ENCODE peak calls at places on chromosomes 11 and 22, in four cellular contexts. One of them, this sample, is unnamed.

GRCh38 chr11:63248966-63249365 is 5.6 kb upstream of the SLC22A25 start:
- DNase-seq in SK-N-SH: no peak
- DNase-seq in GM12878: no peak
- DNase-seq in H1: no peak
- DNase-seq in this sample: no peak

GRCh38 chr11:127737499-127737898 is 736.9 kb upstream of the KIRREL3 start:
- DNase-seq in GM12878: no peak
- DNase-seq in SK-N-SH: no peak
- DNase-seq in H1: no peak
- DNase-seq in this sample: no peak

GRCh38 chr11:102322560-102322959 is 5.3 kb downstream of the BIRC3 start:
- DNase-seq in H1: no peak
- DNase-seq in SK-N-SH: no peak
- DNase-seq in GM12878: no peak
- DNase-seq in this sample: no peak

GRCh38 chr11:61871158-61871597 is 20.2 kb downstream of the FADS3 start:
- DNase-seq in SK-N-SH: peak; percentile 94
- DNase-seq in GM12878: no peak
- DNase-seq in H1: peak; percentile 94
- DNase-seq in this sample: peak; percentile 92

GRCh38 chr11:8937159-8937558 is 4.4 kb upstream of the C11orf16 start:
- DNase-seq in GM12878: no peak
- DNase-seq in SK-N-SH: no peak
- DNase-seq in H1: no peak
- DNase-seq in this sample: no peak

GRCh38 chr22:19674129-19674928 is 40.0 kb upstream of the SEPTIN5 start:
- DNase-seq in H1: no peak
- DNase-seq in SK-N-SH: no peak
- DNase-seq in GM12878: no peak
- DNase-seq in this sample: no peak

GRCh38 chr11:77154381-77155081 is 26.5 kb downstream of the MYO7A start:
- DNase-seq in H1: no peak
- DNase-seq in SK-N-SH: no peak
- DNase-seq in GM12878: no peak
- DNase-seq in this sample: no peak

GRCh38 chr11:34454308-34455032 is 15.7 kb downstream of the CAT start:
- DNase-seq in SK-N-SH: no peak
- DNase-seq in GM12878: no peak
- DNase-seq in H1: no peak
- DNase-seq in this sample: no peak

GRCh38 chr11:67613960-67614715 is 7.4 kb downstream of the NDUFV1 start:
- DNase-seq in SK-N-SH: peak; percentile 84
- DNase-seq in H1: peak; percentile 93
- DNase-seq in GM12878: peak; percentile 88
- DNase-seq in this sample: peak; percentile 84

GRCh38 chr11:123143921-123144320 is 51.1 kb downstream of the CLMP start:
- DNase-seq in H1: no peak
- DNase-seq in SK-N-SH: no peak
- DNase-seq in GM12878: no peak
- DNase-seq in this sample: no peak

GRCh38 chr11:112554586-112554985 is 293.9 kb upstream of the PLET1 start:
- DNase-seq in H1: no peak
- DNase-seq in SK-N-SH: no peak
- DNase-seq in GM12878: no peak
- DNase-seq in this sample: no peak

GRCh38 chr11:12546660-12547059 is 127.6 kb upstream of the TEAD1 start:
- DNase-seq in GM12878: no peak
- DNase-seq in H1: peak; percentile 26
- DNase-seq in SK-N-SH: no peak
- DNase-seq in this sample: no peak

GRCh38 chr22:30340911-30341685 is 14.4 kb upstream of the TBC1D10A start:
- DNase-seq in SK-N-SH: no peak
- DNase-seq in GM12878: no peak
- DNase-seq in H1: no peak
- DNase-seq in this sample: no peak

GRCh38 chr11:82980292-82980691 is 78.8 kb downstream of the DDIAS start:
- DNase-seq in SK-N-SH: no peak
- DNase-seq in H1: no peak
- DNase-seq in GM12878: no peak
- DNase-seq in this sample: no peak
- TF ChIP-seq MAX in SK-N-SH: no peak
- TF ChIP-seq MAX in H1: no peak
- TF ChIP-seq MAX in GM12878: no peak
- TF ChIP-seq MAX in this sample: no peak

GRCh38 chr11:2558861-2559526 is 114.2 kb downstream of the KCNQ1 start:
- DNase-seq in GM12878: no peak
- DNase-seq in H1: no peak
- DNase-seq in SK-N-SH: no peak
- DNase-seq in this sample: peak; percentile 2

GRCh38 chr11:2559527-2560311 is 114.9 kb downstream of the KCNQ1 start:
- DNase-seq in GM12878: no peak
- DNase-seq in H1: no peak
- DNase-seq in SK-N-SH: no peak
- DNase-seq in this sample: peak; percentile 7

GRCh38 chr11:2557381-2557780 is 112.6 kb downstream of the KCNQ1 start:
- DNase-seq in H1: no peak
- DNase-seq in GM12878: no peak
- DNase-seq in SK-N-SH: no peak
- DNase-seq in this sample: no peak

GRCh38 chr11:2555891-2556290 is 111.1 kb downstream of the KCNQ1 start:
- DNase-seq in GM12878: no peak
- DNase-seq in SK-N-SH: no peak
- DNase-seq in H1: no peak
- DNase-seq in this sample: peak; percentile 5

GRCh38 chr11:2558402-2558801 is 113.6 kb downstream of the KCNQ1 start:
- DNase-seq in H1: no peak
- DNase-seq in GM12878: no peak
- DNase-seq in SK-N-SH: no peak
- DNase-seq in this sample: no peak
- TF ChIP-seq MAX in H1: no peak
- TF ChIP-seq MAX in GM12878: no peak
- TF ChIP-seq MAX in SK-N-SH: no peak
- TF ChIP-seq MAX in this sample: no peak

DNA sequence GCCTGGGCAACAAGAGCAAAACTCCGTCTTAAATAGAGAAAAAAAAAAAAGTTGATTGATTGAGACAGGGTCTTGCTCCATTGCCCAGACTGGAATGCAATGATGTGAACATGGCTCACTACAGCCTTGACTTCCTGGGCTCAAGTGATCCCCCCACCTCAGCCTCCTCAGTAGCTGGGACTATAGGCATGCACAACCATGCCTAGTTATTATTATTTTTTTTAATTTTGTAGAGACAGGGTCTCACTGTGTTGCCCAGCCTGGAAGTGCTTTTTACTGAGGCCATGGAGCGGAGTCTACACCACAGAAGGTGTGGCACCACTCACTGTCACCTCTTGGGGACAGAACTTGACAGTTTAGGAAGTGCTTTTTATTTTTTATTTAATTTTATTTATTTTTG is 17.8 kb downstream of the TRIOBP start:
- DNase-seq in SK-N-SH: no peak
- DNase-seq in H1: no peak
- DNase-seq in GM12878: no peak
- DNase-seq in this sample: no peak
- TF ChIP-seq MAX in SK-N-SH: no peak
- TF ChIP-seq MAX in H1: no peak
- TF ChIP-seq MAX in GM12878: no peak
- TF ChIP-seq MAX in this sample: no peak

GRCh38 chr11:7637447-7638157 is 35.7 kb downstream of the CYB5R2 start:
- DNase-seq in GM12878: no peak
- DNase-seq in H1: no peak
- DNase-seq in SK-N-SH: no peak
- DNase-seq in this sample: no peak
- TF ChIP-seq MAX in GM12878: no peak
- TF ChIP-seq MAX in H1: no peak
- TF ChIP-seq MAX in SK-N-SH: no peak
- TF ChIP-seq MAX in this sample: no peak

GRCh38 chr22:45270095-45271020 is 14.4 kb upstream of the UPK3A start:
- DNase-seq in H1: no peak
- DNase-seq in GM12878: no peak
- DNase-seq in SK-N-SH: no peak
- DNase-seq in this sample: no peak

GRCh38 chr22:45272498-45272897 is 12.3 kb upstream of the UPK3A start:
- DNase-seq in SK-N-SH: no peak
- DNase-seq in GM12878: no peak
- DNase-seq in H1: no peak
- DNase-seq in this sample: no peak

GRCh38 chr22:45268167-45268957 is 16.4 kb upstream of the UPK3A start:
- DNase-seq in H1: peak; percentile 87
- DNase-seq in GM12878: no peak
- DNase-seq in SK-N-SH: peak; percentile 94
- DNase-seq in this sample: peak; percentile 90

GRCh38 chr22:45271667-45272188 is 13.0 kb upstream of the UPK3A start:
- DNase-seq in GM12878: no peak
- DNase-seq in SK-N-SH: no peak
- DNase-seq in H1: no peak
- DNase-seq in this sample: no peak

DNA sequence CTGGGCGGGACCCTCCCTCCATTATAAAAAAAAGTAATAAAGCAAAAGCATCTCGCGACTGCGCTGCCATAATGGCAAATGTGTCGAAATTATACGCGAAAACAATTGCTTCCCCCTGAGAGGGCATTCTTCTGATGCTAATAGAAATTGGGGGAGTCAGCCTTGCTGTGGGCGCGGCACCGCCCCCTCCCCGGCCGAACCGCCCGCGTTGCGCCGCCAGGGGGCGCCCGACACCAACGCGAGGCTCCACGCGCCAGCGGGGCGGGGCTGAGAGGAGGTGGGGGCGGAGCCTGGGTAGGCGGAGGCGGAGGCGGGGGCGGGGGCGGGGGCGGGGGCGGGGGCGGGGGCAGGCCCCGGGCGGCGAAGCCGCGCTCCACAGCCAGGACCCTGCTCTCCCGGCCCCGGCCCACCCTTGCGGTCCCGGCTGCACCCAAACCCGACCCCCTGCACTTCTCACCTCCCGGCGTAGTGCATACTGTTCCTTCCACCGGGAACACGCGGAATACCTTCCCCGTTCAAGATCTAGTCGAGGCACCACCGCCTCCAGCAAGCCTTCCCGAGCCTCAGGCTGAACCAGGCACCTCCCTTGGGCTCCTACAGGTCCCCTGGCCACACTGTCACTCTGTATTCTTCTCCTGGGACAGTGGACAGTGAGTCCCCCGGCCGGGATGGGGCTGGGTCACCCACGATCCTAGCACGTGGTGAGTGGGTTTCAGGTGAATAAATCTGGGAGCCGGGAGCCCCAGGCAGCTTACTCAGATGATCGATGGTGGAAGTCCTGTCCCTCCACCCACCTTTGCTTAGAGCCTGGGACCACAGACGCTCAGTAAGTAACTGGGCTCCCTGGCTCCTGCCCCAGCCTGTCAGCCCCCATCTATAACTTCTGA is 15.5 kb upstream of the UPK3A start:
- DNase-seq in H1: peak; percentile 97
- DNase-seq in SK-N-SH: peak; percentile 93
- DNase-seq in GM12878: no peak
- DNase-seq in this sample: peak; percentile 91
- TF ChIP-seq MAX in H1: peak; percentile 76
- TF ChIP-seq MAX in SK-N-SH: no peak
- TF ChIP-seq MAX in GM12878: no peak
- TF ChIP-seq MAX in this sample: no peak

GRCh38 chr11:72740060-72740424 is 12.2 kb downstream of the ARAP1 start:
- DNase-seq in H1: no peak
- DNase-seq in GM12878: no peak
- DNase-seq in SK-N-SH: no peak
- DNase-seq in this sample: no peak

GRCh38 chr11:72740562-72741428 is 11.4 kb downstream of the ARAP1 start:
- DNase-seq in H1: no peak
- DNase-seq in SK-N-SH: no peak
- DNase-seq in GM12878: no peak
- DNase-seq in this sample: no peak

GRCh38 chr11:72741849-72742521 is 10.2 kb downstream of the ARAP1 start:
- DNase-seq in H1: no peak
- DNase-seq in GM12878: no peak
- DNase-seq in SK-N-SH: no peak
- DNase-seq in this sample: no peak

GRCh38 chr11:72742522-72743320 is 9.5 kb downstream of the ARAP1 start:
- DNase-seq in GM12878: no peak
- DNase-seq in H1: no peak
- DNase-seq in SK-N-SH: no peak
- DNase-seq in this sample: no peak

GRCh38 chr11:72741429-72741833 is 10.8 kb downstream of the ARAP1 start:
- DNase-seq in H1: peak; percentile 54
- DNase-seq in GM12878: no peak
- DNase-seq in SK-N-SH: peak; percentile 53
- DNase-seq in this sample: no peak
- TF ChIP-seq MAX in H1: no peak
- TF ChIP-seq MAX in GM12878: no peak
- TF ChIP-seq MAX in SK-N-SH: no peak
- TF ChIP-seq MAX in this sample: no peak

DNA sequence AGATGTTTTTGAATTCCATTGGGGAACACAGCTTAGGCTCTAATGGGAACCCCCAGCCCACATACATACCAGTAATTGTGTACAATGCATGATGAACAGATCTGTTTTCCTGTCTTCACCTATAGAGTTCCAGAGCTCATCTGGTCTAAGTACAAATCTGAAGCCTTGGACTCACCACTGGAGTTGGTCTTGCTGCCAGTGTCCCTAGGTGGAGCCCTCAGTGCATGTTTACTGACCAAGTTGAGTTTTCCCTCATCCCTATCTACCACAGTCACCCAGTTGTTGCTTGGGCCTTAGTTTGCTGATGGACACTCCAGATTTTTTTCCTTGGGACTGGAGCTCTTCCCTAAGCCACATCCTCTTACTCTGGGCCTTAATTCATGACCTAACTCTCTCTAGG is 159.2 kb upstream of the DDI1 start:
- DNase-seq in GM12878: no peak
- DNase-seq in SK-N-SH: no peak
- DNase-seq in H1: no peak
- DNase-seq in this sample: no peak
- TF ChIP-seq MAX in GM12878: no peak
- TF ChIP-seq MAX in SK-N-SH: no peak
- TF ChIP-seq MAX in H1: no peak
- TF ChIP-seq MAX in this sample: no peak

DNA sequence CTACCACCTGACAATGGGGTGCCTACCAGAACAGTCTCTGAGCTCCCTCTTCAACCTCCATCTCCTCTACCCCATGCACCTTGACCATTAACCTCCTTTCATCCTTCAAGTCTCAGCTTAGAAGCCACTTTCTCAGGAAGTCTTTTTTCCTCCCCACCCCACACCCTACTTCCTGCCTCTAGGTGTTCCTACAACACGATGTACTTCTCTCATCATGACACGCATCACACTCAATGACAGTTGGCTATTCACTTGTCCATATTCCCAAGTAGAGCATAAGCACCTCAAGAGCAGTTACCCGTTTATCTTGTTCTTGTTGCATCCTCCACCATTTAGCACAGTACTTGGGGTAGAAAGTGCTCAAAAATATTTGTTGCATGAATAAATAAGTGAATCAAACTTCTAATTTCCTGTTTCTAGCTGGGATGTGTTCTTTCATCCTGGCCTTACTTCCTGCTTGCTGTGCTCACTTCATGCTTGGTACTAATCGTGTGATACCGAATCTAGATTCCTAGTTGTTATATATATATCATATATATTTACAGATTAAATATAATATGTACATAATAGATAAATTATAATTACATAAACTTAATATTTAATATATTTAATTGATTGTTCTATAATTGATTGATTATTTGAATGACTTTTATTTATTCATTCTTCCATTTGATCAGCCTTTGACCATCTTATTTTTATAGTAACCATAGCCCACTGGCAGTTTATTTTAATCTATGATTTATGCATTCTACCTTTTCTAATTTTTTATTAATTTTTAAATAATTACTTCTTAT is 177.5 kb upstream of the TMEM45B start:
- DNase-seq in H1: no peak
- DNase-seq in GM12878: no peak
- DNase-seq in SK-N-SH: no peak
- DNase-seq in this sample: no peak
- TF ChIP-seq MAX in H1: no peak
- TF ChIP-seq MAX in GM12878: no peak
- TF ChIP-seq MAX in SK-N-SH: no peak
- TF ChIP-seq MAX in this sample: no peak